ENCODE peak calls at places on chromosomes 7 and 10, in five cellular contexts. T is DMS 273 treated with DMSO at 0.1 percent for 48 hours, W is tibial nerve, Q is kidney glomerular epithelial cell, G is adipocyte. L is an unnamed sample.

GRCh38 chr7:18192228-18192627 is 164.6 kb upstream of the PRPS1L1 start:
- DNase-seq in T (no peak), W (no peak), Q (no peak), G (no peak), L (peak)

GRCh38 chr10:79292789-79293746 is 54.2 kb upstream of the PPIF start:
- DNase-seq in T (no peak), W (no peak), Q (no peak), G (peak), L (no peak)

GRCh38 chr7:150471886-150472285 is 21.5 kb downstream of the GIMAP8 start:
- DNase-seq in T (no peak), W (no peak), Q (no peak), G (no peak), L (no peak)

GRCh38 chr10:11112718-11113117 is 95.0 kb downstream of the CELF2 start:
- DNase-seq in T (no peak), W (no peak), Q (no peak), G (no peak), L (no peak)

GRCh38 chr7:140390034-140390433 is 8.3 kb downstream of the SLC37A3 start:
- DNase-seq in T (no peak), W (no peak), Q (no peak), G (no peak), L (no peak)

GRCh38 chr7:136911362-136911761 is 42.9 kb downstream of the CHRM2 start:
- DNase-seq in T (no peak), W (no peak), Q (no peak), G (peak), L (peak)

GRCh38 chr7:129163875-129164544 is 19.5 kb downstream of the TSPAN33 start:
- DNase-seq in T (no peak), W (peak), Q (no peak), G (peak), L (peak)

GRCh38 chr7:90552521-90552920 is 43.6 kb upstream of the CDK14 start:
- DNase-seq in T (no peak), W (no peak), Q (peak), G (peak), L (peak)

GRCh38 chr10:7231420-7232414 is 179.1 kb downstream of the SFMBT2 start:
- DNase-seq in T (no peak), W (no peak), Q (no peak), G (no peak), L (no peak)

GRCh38 chr10:86821600-86821999 is 65.2 kb downstream of the BMPR1A start:
- DNase-seq in T (no peak), W (no peak), Q (no peak), G (no peak), L (no peak)

GRCh38 chr7:141268614-141269013 is 194.8 kb downstream of the TMEM178B start:
- DNase-seq in T (no peak), W (no peak), Q (no peak), G (no peak), L (no peak)

GRCh38 chr7:67535590-67535989 is 539.0 kb downstream of the TYW1 start:
- DNase-seq in T (no peak), W (no peak), Q (no peak), G (no peak), L (no peak)

GRCh38 chr10:110708776-110709443 is 64.8 kb downstream of the RBM20 start:
- DNase-seq in T (no peak), W (no peak), Q (no peak), G (no peak), L (no peak)

GRCh38 chr7:1931248-1931950 is 261.3 kb downstream of the ELFN1 start:
- DNase-seq in T (no peak), W (no peak), Q (no peak), G (peak), L (no peak)

GRCh38 chr7:88020953-88021650 is 87.1 kb downstream of the ADAM22 start:
- DNase-seq in T (no peak), W (no peak), Q (no peak), G (no peak), L (peak)

GRCh38 chr10:76302936-76303656 is 871.7 kb downstream of the LRMDA start:
- DNase-seq in T (no peak), W (no peak), Q (peak), G (no peak), L (peak)

GRCh38 chr10:89478739-89479116 is 56.7 kb downstream of the SLC16A12 start:
- DNase-seq in T (no peak), W (no peak), Q (no peak), G (peak), L (no peak)

GRCh38 chr10:22677333-22677732 is 37.0 kb downstream of the PIP4K2A start:
- DNase-seq in T (no peak), W (no peak), Q (no peak), G (no peak), L (no peak)

GRCh38 chr7:1447112-1447511 is 12.2 kb downstream of the MICALL2 start:
- DNase-seq in T (no peak), W (no peak), Q (no peak), G (no peak), L (no peak)

GRCh38 chr10:128863411-128863810 is 603.6 kb upstream of the MGMT start:
- DNase-seq in T (no peak), W (no peak), Q (no peak), G (no peak), L (no peak)

GRCh38 chr10:21249435-21249834 is 276.0 kb downstream of the SKIDA1 start:
- DNase-seq in T (no peak), W (no peak), Q (no peak), G (no peak), L (no peak)

GRCh38 chr10:124449170-124450009 is 445 bp downstream of the NKX1-2 start:
- DNase-seq in T (no peak), W (no peak), Q (no peak), G (no peak), L (peak)

GRCh38 chr10:18097524-18097923 is 42.7 kb upstream of the CACNB2 start:
- DNase-seq in T (no peak), W (no peak), Q (no peak), G (peak), L (peak)

GRCh38 chr10:10687751-10688150 is 329.9 kb upstream of the CELF2 start:
- DNase-seq in T (no peak), W (no peak), Q (no peak), G (no peak), L (no peak)

GRCh38 chr10:44470779-44471178 is 85.9 kb upstream of the CXCL12 start:
- DNase-seq in T (no peak), W (no peak), Q (no peak), G (no peak), L (no peak)

GRCh38 chr7:120807390-120807789 is 50.6 kb downstream of the TSPAN12 start:
- DNase-seq in T (no peak), W (no peak), Q (no peak), G (no peak), L (no peak)

GRCh38 chr10:120689766-120690539 is 161.2 kb upstream of the WDR11 start:
- DNase-seq in T (no peak), W (no peak), Q (no peak), G (no peak), L (no peak)

GRCh38 chr10:60140681-60141632 is 234.6 kb upstream of the CCDC6 start:
- DNase-seq in T (peak), W (no peak), Q (no peak), G (peak), L (peak)

GRCh38 chr7:151470656-151471180 is 30.8 kb upstream of the CRYGN start:
- DNase-seq in T (no peak), W (no peak), Q (no peak), G (no peak), L (no peak)

GRCh38 chr7:30349170-30349569 is 64.8 kb downstream of the ZNRF2 start:
- DNase-seq in T (no peak), W (no peak), Q (no peak), G (no peak), L (no peak)

L was measured in kidney tubule cell.